ENCODE peak calls at places on chromosomes 4 and X, in four cellular contexts. Y is right cardiac atrium, B is fibroblast of mammary gland, K is sigmoid colon. M is an unnamed sample.
A peak's percentile ranks its signal among the peaks of the same experiment; 100 is the strongest.

GRCh38 chr4:144449623-144450022 is 196.3 kb upstream of the HHIP start:
- DNase-seq in B (peak; percentile 72), Y (peak; percentile 50), K (peak; percentile 62), M (no peak)

GRCh38 chrX:739611-740010 is 109.0 kb downstream of the SHOX start:
- DNase-seq in K (no peak), Y (no peak), B (no peak), M (no peak)

GRCh38 chr4:55635760-55636621 is at the start of gene NMU:
- DNase-seq in Y (peak; percentile 31), B (peak; percentile 14), K (no peak), M (peak; percentile 5)

GRCh38 chr4:72997409-72997808 is 72.1 kb downstream of the COX18 start:
- DNase-seq in B (peak; percentile 28), K (no peak), Y (no peak), M (peak; percentile 34)

GRCh38 chr4:112704322-112704721 is 67.4 kb downstream of the LARP7 start:
- DNase-seq in Y (no peak), B (no peak), K (no peak), M (no peak)

GRCh38 chr4:115629270-115629669 is 515.9 kb upstream of the NDST4 start:
- DNase-seq in Y (no peak), K (no peak), B (no peak), M (no peak)

GRCh38 chr4:54661686-54662085 is 3.9 kb downstream of the KIT start:
- DNase-seq in K (no peak), Y (no peak), B (peak; percentile 96), M (peak; percentile 88)

GRCh38 chr4:26001816-26002215 is 87.8 kb downstream of the SMIM20 start:
- DNase-seq in B (no peak), K (no peak), Y (no peak), M (no peak)

GRCh38 chr4:144223654-144224053 is 83.1 kb upstream of the GYPA start:
- DNase-seq in B (no peak), K (no peak), Y (no peak), M (no peak)

GRCh38 chr4:113057891-113058290 is 8.4 kb downstream of the ANK2 start:
- DNase-seq in Y (no peak), K (no peak), B (peak; percentile 64), M (peak; percentile 79)

GRCh38 chrX:15567886-15568616 is 32.7 kb downstream of the ACE2 start:
- DNase-seq in B (no peak), Y (no peak), K (no peak), M (no peak)

GRCh38 chrX:49282647-49283011 is 13.0 kb downstream of the PPP1R3F start:
- DNase-seq in K (peak; percentile 65), Y (peak; percentile 31), B (peak; percentile 48), M (peak; percentile 7)

DNA sequence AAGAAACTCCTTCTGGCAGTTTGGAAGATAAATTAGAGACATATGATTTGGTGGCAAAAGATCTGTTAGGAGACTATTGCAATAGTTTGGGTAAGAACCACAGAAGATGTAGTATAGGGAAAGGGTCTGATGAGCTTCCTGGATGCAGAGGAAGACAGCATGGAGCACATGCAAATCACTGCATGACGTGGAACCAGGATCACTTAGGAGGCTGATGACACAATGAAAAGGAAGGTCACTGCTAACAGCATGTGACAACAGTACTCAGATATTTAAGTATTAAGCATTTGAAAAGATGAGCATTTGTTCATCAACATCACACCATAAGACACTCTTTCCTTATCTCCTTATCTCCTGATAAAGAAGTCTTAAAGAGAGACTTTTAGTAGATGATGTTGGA is 167.8 kb upstream of the LDB2 start:
- DNase-seq in Y (no peak), K (no peak), B (peak; percentile 63), M (peak; percentile 16)
- H3K4me3 ChIP-seq in Y (no peak overlapping the region), K (no peak overlapping the region), B (no peak overlapping the region), M (no peak overlapping the region)

DNA sequence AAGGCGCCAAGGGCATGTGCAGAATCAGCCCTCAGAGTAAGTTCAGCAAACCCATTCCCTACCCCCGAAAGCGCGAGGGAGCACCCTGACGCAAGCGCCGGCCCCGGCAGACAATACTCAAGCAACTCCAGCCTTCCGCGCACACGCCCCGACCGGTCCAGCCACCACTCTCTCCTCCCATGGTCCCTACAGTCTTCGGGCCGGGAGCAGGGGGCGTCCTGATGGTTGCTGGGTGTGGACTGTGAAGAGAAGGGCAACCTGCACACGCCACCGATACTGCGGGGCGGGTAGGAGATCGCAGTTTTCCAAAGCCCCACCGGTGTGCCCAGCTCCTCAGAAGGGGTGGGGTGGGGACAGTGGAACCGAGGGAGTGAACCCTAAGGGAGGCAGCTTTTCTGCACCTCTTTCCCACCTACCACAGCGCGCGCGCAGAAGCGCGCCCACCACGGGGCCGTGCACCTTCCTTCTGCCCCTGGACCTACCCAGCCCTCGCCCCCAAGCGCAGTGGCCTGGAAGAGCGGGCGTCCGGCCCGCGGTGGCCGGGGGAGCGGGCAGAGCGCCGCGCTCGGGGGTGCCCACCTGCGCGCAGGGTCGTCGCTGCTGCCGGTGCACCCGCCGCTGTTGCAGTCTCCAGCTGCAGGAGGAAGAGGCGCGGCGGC is 650.2 kb upstream of the DIPK2B start:
- DNase-seq in K (peak; percentile 66), Y (peak; percentile 10), B (peak; percentile 25), M (peak; percentile 51)
- H3K4me3 ChIP-seq in K (peak overlapping the region; percentile 33), Y (peak overlapping the region; percentile 70), B (peak overlapping the region; percentile 74), M (peak overlapping the region; percentile 77)

GRCh38 chrX:154459843-154460242 is 1.8 kb downstream of the PLXNA3 start:
- DNase-seq in Y (no peak), K (no peak), B (no peak), M (no peak)
- H3K4me3 ChIP-seq in Y (no peak overlapping the region), K (no peak overlapping the region), B (peak overlapping the region; percentile 66), M (peak overlapping the region; percentile 65)

DNA sequence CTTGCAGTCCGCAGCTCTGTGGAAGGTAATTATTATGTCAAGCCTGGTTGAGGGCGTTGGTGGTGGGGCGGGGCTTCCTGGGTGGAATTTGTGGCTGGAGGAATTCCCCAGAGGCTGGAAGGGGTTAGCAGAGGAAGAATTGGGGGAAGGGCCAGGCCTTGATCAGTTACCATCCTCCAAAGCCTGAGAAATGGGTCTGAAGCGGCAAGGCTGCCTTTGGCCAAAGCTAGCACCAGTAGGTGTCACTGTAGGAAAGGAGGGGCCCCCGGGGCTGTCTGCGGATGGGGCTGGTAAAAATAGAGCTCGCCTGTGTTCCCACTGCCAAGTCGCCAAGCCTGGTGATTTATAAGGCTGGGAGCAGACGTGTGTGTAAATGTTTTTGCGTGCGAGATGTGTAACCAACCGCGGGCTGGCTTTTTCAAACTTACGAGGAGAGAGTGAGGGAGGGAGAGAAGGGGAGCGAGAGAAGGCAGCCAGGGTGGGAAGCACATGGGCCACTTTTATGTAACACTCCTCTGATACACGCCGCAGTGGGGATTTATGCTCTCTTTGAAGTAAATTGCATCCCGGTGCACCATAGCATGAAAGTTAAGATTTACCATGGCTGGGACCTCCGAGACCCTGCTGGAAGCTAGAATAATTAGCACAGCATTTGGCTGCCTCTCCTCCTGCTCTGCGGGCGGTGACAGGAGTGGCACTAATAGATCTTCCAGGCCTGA is 366.9 kb downstream of the BCOR start:
- DNase-seq in Y (peak; percentile 74), K (peak; percentile 94), B (peak; percentile 87), M (peak; percentile 85)
- H3K4me3 ChIP-seq in Y (no peak overlapping the region), K (no peak overlapping the region), B (no peak overlapping the region), M (no peak overlapping the region)

GRCh38 chrX:24466025-24466424 is 939 bp downstream of the PDK3 start:
- DNase-seq in K (no peak), Y (no peak), B (no peak), M (no peak)
- H3K4me3 ChIP-seq in K (peak overlapping the region; percentile 54), Y (peak overlapping the region; percentile 69), B (peak overlapping the region; percentile 53), M (no peak overlapping the region)

DNA sequence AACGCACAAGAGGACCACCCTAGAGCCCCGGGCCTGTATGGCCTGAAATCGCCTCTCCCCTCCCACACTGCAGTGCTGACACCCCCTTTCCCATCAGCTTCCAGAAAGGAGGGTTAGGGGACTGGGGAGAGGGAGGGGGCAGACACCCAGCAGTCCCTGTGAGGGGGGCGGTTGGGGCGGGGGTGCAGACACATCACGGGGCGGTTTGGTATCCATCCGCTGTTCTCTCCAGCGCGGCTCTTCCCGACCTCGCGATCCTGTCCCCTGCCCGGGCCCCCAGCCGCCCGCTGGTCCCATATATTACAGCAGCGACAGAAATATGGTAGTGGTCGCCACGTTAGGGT is 404 bp upstream of the GPRASP2 start:
- DNase-seq in Y (no peak), K (no peak), B (no peak), M (no peak)
- H3K4me3 ChIP-seq in Y (peak overlapping the region; percentile 53), K (peak overlapping the region; percentile 56), B (peak overlapping the region; percentile 64), M (peak overlapping the region; percentile 61)

GRCh38 chr4:184818216-184818564 is 7.6 kb downstream of the ACSL1 start:
- DNase-seq in B (no peak), Y (no peak), K (no peak), M (no peak)
- H3K4me3 ChIP-seq in B (no peak overlapping the region), Y (no peak overlapping the region), K (no peak overlapping the region), M (no peak overlapping the region)